ENCODE peak calls at places on chromosomes 2 and 18, in four cellular contexts. O, H, I and Z are unnamed samples.

GRCh38 chr2:207405150-207405549 is 124.6 kb upstream of the CREB1 start:
- DNase-seq in H (no peak), I (no peak), O (no peak), Z (no peak)

GRCh38 chr2:176582990-176583481 is 313.8 kb downstream of the MTX2 start:
- DNase-seq in O (no peak), H (peak), I (peak), Z (no peak)

GRCh38 chr2:226631671-226632070 is 167.9 kb downstream of the IRS1 start:
- DNase-seq in I (no peak), H (peak), O (no peak), Z (no peak)

GRCh38 chr2:240959214-240959940 is 39.0 kb upstream of the SNED1 start:
- DNase-seq in O (no peak), H (peak), I (no peak), Z (peak)

GRCh38 chr18:69758458-69758857 is 189.2 kb downstream of the CD226 start:
- DNase-seq in H (no peak), O (no peak), I (no peak), Z (no peak)

GRCh38 chr2:197677483-197677882 is 2.1 kb upstream of the RFTN2 start:
- DNase-seq in I (no peak), O (no peak), H (no peak), Z (no peak)

GRCh38 chr2:204492417-204492816 is 52.9 kb upstream of the PARD3B start:
- DNase-seq in I (no peak), H (no peak), O (no peak), Z (no peak)

GRCh38 chr2:37837576-37838335 is 87.3 kb upstream of the RMDN2 start:
- DNase-seq in I (no peak), O (no peak), H (peak), Z (no peak)

GRCh38 chr2:81675651-81676050 is 1371.1 kb upstream of the LRRTM1 start:
- DNase-seq in O (no peak), H (no peak), I (no peak), Z (no peak)

GRCh38 chr2:938181-939005 is 12.3 kb upstream of the SNTG2 start:
- DNase-seq in H (no peak), O (no peak), I (no peak), Z (no peak)

GRCh38 chr18:75492897-75493296 is 65.4 kb upstream of the SMIM21 start:
- DNase-seq in O (no peak), H (no peak), I (no peak), Z (no peak)

GRCh38 chr2:133561045-133561852 is 7.0 kb downstream of the NCKAP5 start:
- DNase-seq in O (no peak), I (peak), H (no peak), Z (no peak)

GRCh38 chr2:127066942-127067341 is 40.0 kb downstream of the BIN1 start:
- DNase-seq in H (peak), O (no peak), I (no peak), Z (peak)

GRCh38 chr2:26757873-26758789 is 6.0 kb upstream of the SLC35F6 start:
- DNase-seq in I (peak), O (no peak), H (no peak), Z (no peak)

GRCh38 chr2:84808279-84808678 is 72.6 kb downstream of the TRABD2A start:
- DNase-seq in H (no peak), O (no peak), I (no peak), Z (no peak)

GRCh38 chr2:173202570-173202969 is 126.9 kb downstream of the MAP3K20 start:
- DNase-seq in O (no peak), H (no peak), I (no peak), Z (no peak)

GRCh38 chr18:60372598-60372997 is at the start of gene MC4R:
- DNase-seq in I (peak), H (no peak), O (no peak), Z (no peak)

GRCh38 chr2:96090181-96090500 is 26.2 kb downstream of the ADRA2B start:
- DNase-seq in O (no peak), I (no peak), H (no peak), Z (no peak)

GRCh38 chr2:133215477-133215876 is 352.8 kb downstream of the NCKAP5 start:
- DNase-seq in H (no peak), I (no peak), O (no peak), Z (no peak)

GRCh38 chr2:156182132-156182531 is 150.4 kb downstream of the NR4A2 start:
- DNase-seq in H (no peak), I (peak), O (no peak), Z (no peak)

GRCh38 chr2:183284606-183285005 is 160.4 kb downstream of the NUP35 start:
- DNase-seq in H (no peak), O (no peak), I (peak), Z (no peak)

GRCh38 chr2:190359896-190360376 is 16.5 kb downstream of the INPP1 start:
- DNase-seq in O (no peak), I (no peak), H (peak), Z (peak)

GRCh38 chr2:172119089-172119488 is 16.4 kb upstream of the DLX2 start:
- DNase-seq in I (no peak), O (no peak), H (no peak), Z (no peak)

GRCh38 chr2:47072018-47072691 is 83.0 kb downstream of the STPG4 start:
- DNase-seq in I (peak), H (peak), O (no peak), Z (peak)

DNA sequence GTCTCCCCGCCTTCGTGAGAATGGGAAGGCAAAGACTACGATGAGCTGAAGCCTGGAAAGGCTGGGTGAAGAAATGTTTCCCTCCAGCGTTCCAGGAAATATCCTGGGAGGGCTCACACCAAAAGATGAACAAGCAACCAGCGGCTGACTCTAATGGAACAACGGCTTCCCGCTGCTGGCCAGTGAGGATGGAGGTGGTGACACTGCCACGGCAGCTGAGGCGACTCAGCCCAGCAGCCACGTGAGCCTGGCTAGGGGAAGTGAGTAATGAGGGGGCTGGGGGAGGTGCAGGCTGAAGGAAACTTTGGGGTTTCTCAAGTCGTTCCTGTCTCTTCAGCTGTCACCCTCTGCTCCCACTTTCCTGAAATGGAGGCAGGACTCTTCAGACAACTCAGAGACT is 105.0 kb upstream of the SMAD7 start:
- DNase-seq in H (peak), I (no peak), O (no peak), Z (peak)
- H3K4me3 ChIP-seq in H (no peak), I (no peak), O (no peak), Z (no peak)

DNA sequence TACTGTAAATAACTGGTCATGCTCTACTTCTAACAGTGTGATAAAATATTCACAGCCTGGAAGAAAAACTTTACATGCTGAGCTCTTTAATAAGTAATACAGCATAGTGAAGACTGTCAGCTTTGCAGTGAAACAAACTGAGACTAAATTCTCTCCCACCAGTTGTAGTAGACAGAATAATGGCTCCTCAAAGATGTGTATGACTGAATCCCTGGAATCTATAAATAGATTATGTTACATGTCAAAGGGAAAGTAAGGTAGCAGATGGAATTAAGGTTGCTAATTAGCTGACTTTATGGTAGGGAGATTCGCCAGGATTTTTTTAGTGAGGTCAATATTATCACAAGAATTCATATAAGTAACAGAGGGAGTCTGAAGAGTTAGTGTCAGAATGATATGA is 609.5 kb upstream of the VRK2 start:
- DNase-seq in H (no peak), O (no peak), I (no peak), Z (no peak)
- TF ChIP-seq EP300 in H (no peak), O (no peak), I (no peak), Z (no peak)

GRCh38 chr2:39411186-39411944 is 25.7 kb downstream of the MAP4K3 start:
- DNase-seq in O (no peak), I (peak), H (no peak), Z (no peak)
- H3K4me3 ChIP-seq in O (no peak), I (peak), H (no peak), Z (no peak)

GRCh38 chr2:233422050-233422639 is 67.9 kb downstream of the DGKD start:
- DNase-seq in I (peak), O (no peak), H (no peak), Z (no peak)
- TF ChIP-seq EP300 in I (peak), O (no peak), H (no peak), Z (no peak)

DNA sequence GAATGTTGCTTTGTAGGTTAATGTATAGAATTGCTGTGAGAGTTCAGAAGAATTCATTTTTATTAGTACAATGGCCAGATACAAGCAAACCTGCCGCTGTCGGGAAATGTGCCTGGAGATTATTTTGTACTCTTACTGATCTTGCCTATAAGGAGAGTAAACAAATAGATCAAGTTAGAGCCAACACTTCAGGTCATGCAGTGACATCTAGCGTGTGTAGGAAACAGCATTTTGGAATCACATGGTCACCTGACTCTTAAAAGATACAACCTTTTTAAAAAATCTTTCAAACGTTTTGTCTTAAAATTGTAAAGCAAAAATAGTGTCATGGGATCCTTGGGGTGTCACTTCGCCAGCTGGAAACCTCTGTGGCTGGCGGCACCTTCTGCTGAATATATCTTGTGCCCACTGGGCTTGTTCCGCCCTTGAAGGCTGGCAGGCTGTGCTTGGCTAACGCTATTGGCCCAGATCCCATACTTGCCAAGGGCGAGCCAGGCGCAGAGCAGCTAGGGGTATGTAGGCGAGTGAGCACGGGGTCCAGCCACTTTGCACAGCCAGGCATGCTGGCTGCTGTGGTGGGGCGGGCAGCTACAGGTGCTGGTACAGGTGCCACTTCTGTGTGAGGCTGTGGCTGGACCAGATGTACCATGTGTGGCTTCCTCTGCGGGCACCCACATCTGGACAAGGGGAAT is 19.5 kb upstream of the RPRM start:
- DNase-seq in I (no peak), H (no peak), O (no peak), Z (no peak)
- H3K4me3 ChIP-seq in I (no peak), H (no peak), O (no peak), Z (no peak)

GRCh38 chr18:38353149-38353548 is 787.6 kb upstream of the CELF4 start:
- DNase-seq in O (no peak), I (no peak), H (no peak), Z (no peak)
- TF ChIP-seq EP300 in O (no peak), I (no peak), H (no peak), Z (no peak)